ENCODE peak calls at places on chromosomes 11 and 22, in seven cellular contexts. One of them, this sample, is unnamed.

GRCh38 chr11:22459053-22459452 is 120.9 kb downstream of the SLC17A6 start:
- DNase-seq in tibial nerve: no peak
- DNase-seq in mesenchymal stem cell: peak; percentile 73
- DNase-seq in PC-3: peak; percentile 80
- DNase-seq in heart left ventricle: no peak
- DNase-seq in colonic mucosa: no peak
- DNase-seq in H9: no peak
- DNase-seq in this sample: no peak

GRCh38 chr11:96045622-96046456 is 121.9 kb upstream of the MTMR2 start:
- DNase-seq in colonic mucosa: no peak
- DNase-seq in tibial nerve: peak; percentile 45
- DNase-seq in mesenchymal stem cell: peak; percentile 40
- DNase-seq in H9: peak; percentile 82
- DNase-seq in heart left ventricle: no peak
- DNase-seq in PC-3: no peak
- DNase-seq in this sample: peak; percentile 10

GRCh38 chr11:31509017-31509411 is 408 bp downstream of the IMMP1L start:
- DNase-seq in mesenchymal stem cell: no peak
- DNase-seq in PC-3: peak; percentile 5
- DNase-seq in H9: no peak
- DNase-seq in colonic mucosa: peak; percentile 23
- DNase-seq in heart left ventricle: no peak
- DNase-seq in tibial nerve: no peak
- DNase-seq in this sample: no peak

GRCh38 chr11:35641206-35641885 is 21.2 kb upstream of the TRIM44 start:
- DNase-seq in colonic mucosa: no peak
- DNase-seq in tibial nerve: no peak
- DNase-seq in H9: no peak
- DNase-seq in PC-3: peak; percentile 37
- DNase-seq in heart left ventricle: no peak
- DNase-seq in mesenchymal stem cell: no peak
- DNase-seq in this sample: no peak

GRCh38 chr11:106413222-106413621 is 335.8 kb downstream of the AASDHPPT start:
- DNase-seq in heart left ventricle: no peak
- DNase-seq in PC-3: no peak
- DNase-seq in H9: no peak
- DNase-seq in mesenchymal stem cell: no peak
- DNase-seq in tibial nerve: no peak
- DNase-seq in colonic mucosa: no peak
- DNase-seq in this sample: no peak

GRCh38 chr11:63022422-63022821 is 6.8 kb upstream of the SLC22A8 start:
- DNase-seq in mesenchymal stem cell: no peak
- DNase-seq in colonic mucosa: no peak
- DNase-seq in heart left ventricle: no peak
- DNase-seq in H9: peak; percentile 22
- DNase-seq in PC-3: no peak
- DNase-seq in tibial nerve: no peak
- DNase-seq in this sample: no peak

GRCh38 chr11:117822522-117823033 is 2.0 kb downstream of the FXYD2 start:
- DNase-seq in colonic mucosa: no peak
- DNase-seq in mesenchymal stem cell: no peak
- DNase-seq in PC-3: no peak
- DNase-seq in H9: no peak
- DNase-seq in tibial nerve: no peak
- DNase-seq in heart left ventricle: no peak
- DNase-seq in this sample: no peak

GRCh38 chr22:31509041-31509440 is 12.7 kb downstream of the SFI1 start:
- DNase-seq in tibial nerve: no peak
- DNase-seq in mesenchymal stem cell: no peak
- DNase-seq in heart left ventricle: no peak
- DNase-seq in colonic mucosa: no peak
- DNase-seq in PC-3: no peak
- DNase-seq in H9: no peak
- DNase-seq in this sample: no peak

GRCh38 chr11:45155058-45155551 is 8.7 kb downstream of the PRDM11 start:
- DNase-seq in H9: no peak
- DNase-seq in mesenchymal stem cell: no peak
- DNase-seq in tibial nerve: no peak
- DNase-seq in colonic mucosa: peak; percentile 7
- DNase-seq in PC-3: no peak
- DNase-seq in heart left ventricle: no peak
- DNase-seq in this sample: no peak

GRCh38 chr11:122642971-122643370 is 12.6 kb upstream of the UBASH3B start:
- DNase-seq in PC-3: peak; percentile 61
- DNase-seq in colonic mucosa: no peak
- DNase-seq in H9: no peak
- DNase-seq in tibial nerve: no peak
- DNase-seq in mesenchymal stem cell: peak; percentile 73
- DNase-seq in heart left ventricle: no peak
- DNase-seq in this sample: no peak

DNA sequence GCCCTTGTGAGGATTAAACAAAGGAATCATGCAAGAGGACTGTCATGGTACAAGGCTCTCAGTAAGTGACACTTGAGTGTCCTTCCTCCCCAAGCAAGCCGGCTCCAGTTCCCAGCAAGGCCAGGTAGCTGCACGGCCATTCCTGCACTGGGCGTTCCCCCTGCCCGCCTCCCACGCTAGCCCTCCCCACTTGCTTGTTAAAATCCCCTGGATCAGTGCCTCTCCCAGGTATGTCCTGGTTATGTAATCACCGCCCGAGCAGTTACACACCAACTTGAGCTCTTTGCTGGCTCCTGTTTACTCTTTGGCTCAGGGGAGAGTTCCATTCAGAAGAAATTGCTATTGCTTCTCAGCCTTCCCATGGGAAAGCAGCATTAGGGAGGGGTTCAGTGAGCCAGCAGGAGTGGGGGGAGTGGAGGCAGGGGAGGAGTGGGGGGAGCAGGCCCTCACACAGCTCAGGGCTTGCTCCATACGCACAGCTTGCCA is 19.4 kb upstream of the MYEOV start:
- DNase-seq in heart left ventricle: no peak
- DNase-seq in mesenchymal stem cell: no peak
- DNase-seq in H9: no peak
- DNase-seq in colonic mucosa: peak; percentile 90
- DNase-seq in tibial nerve: no peak
- DNase-seq in PC-3: peak; percentile 96
- DNase-seq in this sample: no peak
- H3K27ac ChIP-seq in heart left ventricle: no peak overlapping the region
- H3K27ac ChIP-seq in mesenchymal stem cell: no peak overlapping the region
- H3K27ac ChIP-seq in H9: no peak overlapping the region
- H3K27ac ChIP-seq in colonic mucosa: peak overlapping the region; percentile 61
- H3K27ac ChIP-seq in tibial nerve: no peak overlapping the region
- H3K27ac ChIP-seq in PC-3: peak overlapping the region; percentile 91
- H3K27ac ChIP-seq in this sample: no peak overlapping the region

GRCh38 chr22:25716637-25717036 is 25.4 kb upstream of the MYO18B start:
- DNase-seq in mesenchymal stem cell: no peak
- DNase-seq in heart left ventricle: no peak
- DNase-seq in tibial nerve: no peak
- DNase-seq in PC-3: no peak
- DNase-seq in colonic mucosa: no peak
- DNase-seq in H9: no peak
- DNase-seq in this sample: no peak
- H3K27ac ChIP-seq in mesenchymal stem cell: no peak overlapping the region
- H3K27ac ChIP-seq in heart left ventricle: no peak overlapping the region
- H3K27ac ChIP-seq in tibial nerve: no peak overlapping the region
- H3K27ac ChIP-seq in PC-3: no peak overlapping the region
- H3K27ac ChIP-seq in colonic mucosa: no peak overlapping the region
- H3K27ac ChIP-seq in H9: no peak overlapping the region
- H3K27ac ChIP-seq in this sample: no peak overlapping the region

GRCh38 chr11:86459682-86460460 is 85.2 kb downstream of the CCDC81 start:
- DNase-seq in mesenchymal stem cell: peak; percentile 51
- DNase-seq in colonic mucosa: no peak
- DNase-seq in PC-3: peak; percentile 95
- DNase-seq in tibial nerve: peak; percentile 44
- DNase-seq in H9: peak; percentile 45
- DNase-seq in heart left ventricle: peak; percentile 72
- DNase-seq in this sample: no peak
- H3K27ac ChIP-seq in mesenchymal stem cell: peak overlapping the region; percentile 92
- H3K27ac ChIP-seq in colonic mucosa: no peak overlapping the region
- H3K27ac ChIP-seq in PC-3: peak overlapping the region; percentile 81
- H3K27ac ChIP-seq in tibial nerve: no peak overlapping the region
- H3K27ac ChIP-seq in H9: no peak overlapping the region
- H3K27ac ChIP-seq in heart left ventricle: peak overlapping the region; percentile 38
- H3K27ac ChIP-seq in this sample: peak overlapping the region; percentile 39

DNA sequence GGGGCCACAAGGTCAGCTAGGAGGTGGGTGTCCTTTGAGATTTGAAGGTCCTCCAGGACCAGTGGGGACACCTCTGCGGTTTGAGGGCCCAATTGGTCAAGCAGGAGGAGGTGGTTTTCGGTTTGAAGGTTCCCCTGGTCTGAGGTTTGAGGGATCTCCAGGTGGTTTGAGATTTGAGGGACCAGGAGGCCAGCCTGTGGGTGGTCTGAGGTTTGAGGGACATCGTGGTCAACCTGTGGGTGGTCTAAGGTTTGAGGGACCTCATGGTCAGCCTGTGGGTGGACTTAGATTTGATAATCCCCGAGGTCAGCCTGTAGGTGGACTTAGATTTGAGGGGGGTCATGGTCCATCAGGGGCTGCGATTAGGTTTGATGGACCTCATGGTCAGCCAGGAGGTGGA is 11.8 kb downstream of the PCF11 start:
- DNase-seq in H9: no peak
- DNase-seq in PC-3: no peak
- DNase-seq in heart left ventricle: no peak
- DNase-seq in tibial nerve: no peak
- DNase-seq in colonic mucosa: no peak
- DNase-seq in mesenchymal stem cell: no peak
- DNase-seq in this sample: no peak
- H3K27ac ChIP-seq in H9: no peak overlapping the region
- H3K27ac ChIP-seq in PC-3: no peak overlapping the region
- H3K27ac ChIP-seq in heart left ventricle: no peak overlapping the region
- H3K27ac ChIP-seq in tibial nerve: no peak overlapping the region
- H3K27ac ChIP-seq in colonic mucosa: no peak overlapping the region
- H3K27ac ChIP-seq in mesenchymal stem cell: no peak overlapping the region
- H3K27ac ChIP-seq in this sample: no peak overlapping the region

DNA sequence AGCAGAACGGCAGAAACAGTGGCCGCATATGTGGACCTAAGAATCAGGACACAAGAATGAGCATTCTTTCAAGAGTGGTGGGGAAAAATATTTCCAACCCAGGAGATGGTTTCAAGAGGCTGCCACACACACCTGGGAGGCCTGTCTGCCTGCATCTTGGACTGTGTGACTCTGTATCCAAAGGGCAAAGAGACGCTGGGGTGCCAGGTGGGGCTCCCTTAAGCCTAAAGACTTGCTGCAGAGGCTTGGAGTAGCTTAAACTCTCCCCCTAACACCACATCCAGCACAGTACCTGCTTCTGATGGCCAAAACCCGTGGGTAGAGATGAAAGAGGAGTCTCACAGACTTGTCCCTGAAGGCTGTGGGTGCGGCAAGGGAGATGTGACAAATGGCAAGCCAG is 3.5 kb downstream of the CXCR5 start:
- DNase-seq in heart left ventricle: no peak
- DNase-seq in mesenchymal stem cell: no peak
- DNase-seq in tibial nerve: no peak
- DNase-seq in PC-3: no peak
- DNase-seq in H9: no peak
- DNase-seq in colonic mucosa: no peak
- DNase-seq in this sample: no peak
- H3K27ac ChIP-seq in heart left ventricle: peak overlapping the region; percentile 83
- H3K27ac ChIP-seq in mesenchymal stem cell: peak overlapping the region; percentile 75
- H3K27ac ChIP-seq in tibial nerve: peak overlapping the region; percentile 15
- H3K27ac ChIP-seq in PC-3: no peak overlapping the region
- H3K27ac ChIP-seq in H9: no peak overlapping the region
- H3K27ac ChIP-seq in colonic mucosa: peak overlapping the region; percentile 36
- H3K27ac ChIP-seq in this sample: no peak overlapping the region